ENCODE peak calls at places on chromosomes 11 and 22, in ten cellular contexts. P is hypothalamus; O is left colon; T is ELR; Q is NCI-H524; I is HFFc6; B is activated T-helper 9 cell treated with anti-CD3 and anti-CD28 coated beads, Interleukin-2, amount 50 U/mL, for 16 hours; H is anterior cingulate cortex; J is omental fat pad; A is GM06990. C is an unnamed sample.
A peak's percentile ranks its signal among the peaks of the same experiment; 100 is the strongest.

GRCh38 chr11:128492903-128493569 is 94.3 kb downstream of the ETS1 start:
- DNase-seq in B (no peak), Q (no peak), I (no peak), J (no peak), T (no peak), O (no peak), H (no peak), P (no peak), A (no peak), C (no peak)

GRCh38 chr11:14809466-14809865 is 82.6 kb downstream of the CYP2R1 start:
- DNase-seq in I (no peak), B (no peak), P (no peak), J (no peak), H (no peak), Q (peak; percentile 71), O (no peak), A (no peak), T (no peak), C (no peak)

GRCh38 chr11:112525270-112525669 is 264.6 kb upstream of the PLET1 start:
- DNase-seq in I (peak; percentile 40), H (no peak), O (peak; percentile 7), P (no peak), Q (no peak), B (no peak), T (peak; percentile 34), J (no peak), A (no peak), C (no peak)

GRCh38 chr11:15212876-15213275 is 98.2 kb downstream of the INSC start:
- DNase-seq in I (no peak), B (no peak), Q (no peak), J (no peak), A (no peak), P (no peak), O (no peak), H (no peak), T (no peak), C (no peak)

GRCh38 chr22:41352058-41352457 is 29.7 kb upstream of the TEF start:
- DNase-seq in I (peak; percentile 33), T (peak; percentile 54), J (no peak), A (no peak), B (no peak), O (no peak), Q (no peak), P (no peak), H (no peak), C (no peak)

GRCh38 chr11:124801014-124801413 is 808 bp upstream of the MSANTD2 start:
- DNase-seq in T (peak; percentile 64), Q (peak; percentile 5), O (no peak), I (peak; percentile 38), P (no peak), J (no peak), H (no peak), A (no peak), B (no peak), C (no peak)

GRCh38 chr11:72807021-72807693 is 7.1 kb upstream of the ATG16L2 start:
- DNase-seq in T (no peak), H (no peak), A (no peak), B (no peak), P (no peak), O (no peak), J (no peak), Q (no peak), I (no peak), C (no peak)

GRCh38 chr11:46480166-46480726 is 88.7 kb upstream of the CHRM4 start:
- DNase-seq in J (no peak), O (no peak), P (no peak), T (no peak), B (no peak), I (no peak), A (no peak), H (no peak), Q (no peak), C (no peak)

GRCh38 chr11:13462311-13462927 is 603 bp downstream of the BTBD10 start:
- DNase-seq in Q (peak; percentile 61), P (no peak), I (peak; percentile 41), B (peak; percentile 35), O (peak; percentile 84), A (no peak), T (peak; percentile 81), H (no peak), J (peak; percentile 42), C (peak; percentile 45)

GRCh38 chr11:111691176-111691575 is 75.0 kb downstream of the PPP2R1B start:
- DNase-seq in I (no peak), A (no peak), P (no peak), Q (no peak), J (no peak), B (no peak), T (no peak), H (no peak), O (no peak), C (no peak)

C was measured in head of caudate nucleus.